ENCODE peak calls at places on chromosomes 5 and 9, in nine cellular contexts. T is thyroid gland, R is adrenal gland, D is uterus, Z is A549, Y is breast epithelium, F is sigmoid colon, K is stomach, H is ovary. U is an unnamed sample.

GRCh38 chr5:137190031-137190430 is 309.1 kb downstream of the SPOCK1 start:
- DNase-seq in T (no peak), F (no peak), Z (no peak), D (no peak), Y (no peak), R (no peak), K (no peak), H (no peak), U (no peak)

GRCh38 chr9:99050292-99050911 is 54.5 kb upstream of the TGFBR1 start:
- DNase-seq in T (no peak), K (no peak), F (no peak), D (no peak), Z (peak; percentile 21), Y (no peak), H (no peak), R (peak; percentile 63), U (peak; percentile 79)

GRCh38 chr5:59661306-59661705 is 232.2 kb downstream of the PDE4D start:
- DNase-seq in T (no peak), K (no peak), F (no peak), D (no peak), R (no peak), H (no peak), Z (no peak), Y (no peak), U (no peak)

GRCh38 chr5:152838241-152838786 is 433.2 kb upstream of the NMUR2 start:
- DNase-seq in Z (no peak), D (no peak), H (no peak), Y (no peak), F (no peak), K (no peak), T (no peak), R (no peak), U (no peak)

GRCh38 chr5:136374003-136374402 is 8.7 kb upstream of the TRPC7 start:
- DNase-seq in F (no peak), Y (no peak), D (no peak), Z (no peak), R (no peak), K (no peak), T (peak; percentile 11), H (no peak), U (no peak)

GRCh38 chr5:137099651-137100050 is 399.5 kb downstream of the SPOCK1 start:
- DNase-seq in T (no peak), Z (no peak), F (no peak), R (no peak), Y (no peak), H (no peak), D (no peak), K (no peak), U (no peak)

GRCh38 chr9:89524888-89525385 is 27.0 kb upstream of the SEMA4D start:
- DNase-seq in Z (no peak), T (no peak), H (no peak), R (no peak), D (no peak), F (no peak), Y (no peak), K (peak; percentile 11), U (no peak)

GRCh38 chr5:133371371-133372155 is 240.8 kb downstream of the FSTL4 start:
- DNase-seq in R (no peak), T (no peak), Z (no peak), D (no peak), H (no peak), K (no peak), Y (no peak), F (no peak), U (no peak)

GRCh38 chr9:132646726-132647125 is 23.1 kb downstream of the DDX31 start:
- DNase-seq in K (no peak), R (no peak), T (no peak), H (no peak), F (no peak), Z (no peak), Y (no peak), D (no peak), U (no peak)

GRCh38 chr9:137423001-137423809 is at the start of the genes EXD3 and NOXA1:
- DNase-seq in F (peak; percentile 96), Z (peak; percentile 55), K (peak; percentile 96), T (peak; percentile 94), R (peak; percentile 94), Y (peak; percentile 95), H (peak; percentile 95), D (peak; percentile 91), U (peak; percentile 93)
- TF ChIP-seq POLR2A in F (no peak), Z (peak; percentile 36), K (no peak), T (no peak), R (peak; percentile 60), Y (no peak), H (peak; percentile 63), D (peak; percentile 57), U (peak; percentile 55)

GRCh38 chr9:35057271-35057620 is 15.2 kb downstream of the VCP start:
- DNase-seq in H (no peak), R (no peak), T (no peak), Y (no peak), Z (no peak), D (no peak), F (no peak), K (no peak), U (no peak)
- TF ChIP-seq POLR2A in H (no peak), R (no peak), T (no peak), Y (no peak), Z (no peak), D (no peak), F (no peak), K (no peak), U (no peak)

GRCh38 chr5:78985407-78986223 is 505 bp upstream of the ARSB start:
- DNase-seq in Y (no peak), T (peak; percentile 66), K (peak; percentile 49), Z (peak; percentile 30), R (peak; percentile 64), F (peak; percentile 68), D (no peak), H (peak; percentile 37), U (peak; percentile 40)

GRCh38 chr5:78989080-78989479 is 4.0 kb upstream of the ARSB start:
- DNase-seq in T (no peak), H (no peak), F (no peak), D (no peak), Z (no peak), R (no peak), K (no peak), Y (no peak), U (no peak)

GRCh38 chr5:78984020-78984610 is 995 bp downstream of the ARSB start:
- DNase-seq in Z (no peak), F (no peak), H (no peak), K (no peak), D (no peak), T (peak; percentile 6), Y (no peak), R (no peak), U (no peak)

GRCh38 chr5:78983601-78984000 is 1.5 kb downstream of the ARSB start:
- DNase-seq in H (no peak), R (no peak), D (no peak), Z (no peak), Y (no peak), F (no peak), K (no peak), T (no peak), U (peak; percentile 5)

GRCh38 chr5:78984611-78985406 is at the start of gene ARSB:
- DNase-seq in Z (peak; percentile 92), H (peak; percentile 79), R (peak; percentile 84), K (peak; percentile 88), T (peak; percentile 91), F (peak; percentile 93), D (peak; percentile 85), Y (peak; percentile 76), U (peak; percentile 82)
- TF ChIP-seq POLR2A in Z (peak; percentile 86), H (peak; percentile 44), R (peak; percentile 40), K (no peak), T (peak; percentile 16), F (no peak), D (peak; percentile 73), Y (no peak), U (peak; percentile 59)

GRCh38 chr9:112069318-112070169 is 105.6 kb downstream of the SUSD1 start:
- DNase-seq in K (no peak), Z (no peak), F (no peak), Y (no peak), H (no peak), T (no peak), D (no peak), R (no peak), U (no peak)

GRCh38 chr9:112061152-112061740 is 113.9 kb downstream of the SUSD1 start:
- DNase-seq in F (peak; percentile 80), T (peak; percentile 14), D (peak; percentile 50), R (peak; percentile 79), Z (peak; percentile 81), K (peak; percentile 55), H (no peak), Y (no peak), U (peak; percentile 61)

GRCh38 chr9:112063151-112063550 is 111.9 kb downstream of the SUSD1 start:
- DNase-seq in Y (no peak), T (no peak), D (no peak), R (no peak), K (no peak), Z (no peak), H (no peak), F (no peak), U (no peak)

GRCh38 chr9:112064871-112065270 is 110.2 kb downstream of the SUSD1 start:
- DNase-seq in R (no peak), Y (no peak), D (no peak), K (no peak), T (no peak), H (no peak), F (no peak), Z (no peak), U (no peak)

DNA sequence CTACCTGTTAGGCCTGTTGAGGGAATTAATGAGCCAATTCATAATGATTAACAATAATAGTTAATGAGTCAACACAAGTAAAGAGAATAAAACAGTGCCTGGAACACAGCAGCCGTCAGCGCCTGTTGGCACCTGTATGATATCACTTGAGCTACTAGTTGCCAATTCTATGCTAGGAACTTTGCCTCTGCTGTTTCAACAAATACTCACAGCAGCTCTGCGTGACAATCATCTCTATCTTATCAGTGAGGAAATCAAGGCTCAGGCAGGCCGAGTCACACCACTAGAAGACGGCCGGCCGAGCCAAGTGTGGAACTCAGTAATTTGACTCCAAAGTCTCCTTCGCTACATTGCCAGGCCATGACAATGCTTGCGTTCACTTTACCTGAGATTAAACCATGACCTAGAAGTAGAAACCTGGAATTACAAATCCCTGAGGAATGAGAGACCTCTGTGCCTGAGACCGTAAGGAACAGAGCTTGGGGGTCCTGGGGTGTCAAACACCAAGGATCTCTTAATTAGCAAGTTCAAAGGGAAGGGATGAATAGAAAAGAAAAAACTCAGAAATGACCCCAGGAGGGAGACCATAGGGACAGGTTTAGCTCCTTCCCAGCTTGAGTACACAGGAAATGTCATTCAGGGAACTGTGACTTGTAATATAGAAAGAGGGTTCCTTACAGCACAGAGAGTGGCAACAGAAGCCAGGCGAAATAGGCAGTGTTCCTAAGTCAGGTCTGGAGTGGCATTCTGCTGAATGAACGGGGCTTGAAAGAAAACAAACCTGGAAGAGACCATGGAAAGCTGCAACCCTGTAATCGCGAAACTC is 109.1 kb downstream of the SUSD1 start:
- DNase-seq in D (no peak), H (no peak), Y (peak; percentile 67), Z (no peak), R (peak; percentile 58), F (peak; percentile 67), K (peak; percentile 86), T (peak; percentile 82), U (no peak)
- TF ChIP-seq POLR2A in D (no peak), H (no peak), Y (no peak), Z (no peak), R (no peak), F (no peak), K (no peak), T (no peak), U (no peak)

GRCh38 chr5:173675287-173675996 is 59.0 kb upstream of the BOD1 start:
- DNase-seq in Z (no peak), F (no peak), Y (no peak), D (no peak), R (peak; percentile 75), T (peak; percentile 38), K (no peak), H (no peak), U (no peak)
- TF ChIP-seq POLR2A in Z (no peak), F (no peak), Y (no peak), D (no peak), R (no peak), T (no peak), K (no peak), H (no peak), U (no peak)